ENCODE peak calls at places on chromosomes 11 and 22, in four cellular contexts. W is HepG2, T is A549, Z is GM12878. V is an unnamed sample.

GRCh38 chr11:80831374-80831773 is 1390.5 kb upstream of the TENM4 start:
- DNase-seq in W (no peak), T (no peak), Z (no peak), V (no peak)

GRCh38 chr11:65651589-65652510 is 10.9 kb downstream of the RELA start:
- DNase-seq in Z (no peak), T (no peak), W (no peak), V (peak)

GRCh38 chr11:76241243-76242000 is 35.1 kb upstream of the WNT11 start:
- DNase-seq in T (no peak), W (no peak), Z (no peak), V (no peak)

GRCh38 chr11:8066036-8066910 is 14.7 kb upstream of the TUB start:
- DNase-seq in Z (no peak), W (no peak), T (no peak), V (no peak)

GRCh38 chr11:70805243-70805642 is 406.9 kb downstream of the CTTN start:
- DNase-seq in Z (no peak), W (no peak), T (no peak), V (no peak)

GRCh38 chr11:19370100-19370861 is 129.5 kb upstream of the E2F8 start:
- DNase-seq in Z (no peak), W (no peak), T (no peak), V (no peak)

GRCh38 chr11:23278121-23278520 is 417.8 kb upstream of the CCDC179 start:
- DNase-seq in Z (no peak), W (no peak), T (no peak), V (no peak)

GRCh38 chr22:49016909-49017768 is 810.5 kb downstream of the BRD1 start:
- DNase-seq in T (no peak), W (no peak), Z (no peak), V (no peak)

GRCh38 chr22:46462726-46463371 is 74.6 kb downstream of the CELSR1 start:
- DNase-seq in W (no peak), Z (no peak), T (peak), V (peak)

GRCh38 chr11:34654491-34655334 is 33.8 kb downstream of the EHF start:
- DNase-seq in T (peak), Z (no peak), W (peak), V (peak)

GRCh38 chr11:65102142-65103095 is 6.4 kb downstream of the VPS51 start:
- DNase-seq in Z (no peak), T (no peak), W (no peak), V (no peak)

GRCh38 chr22:27461470-27461869 is 340.1 kb downstream of the MN1 start:
- DNase-seq in T (peak), Z (no peak), W (no peak), V (no peak)

GRCh38 chr11:113255741-113256140 is 58.6 kb upstream of the TTC12 start:
- DNase-seq in Z (no peak), W (no peak), T (no peak), V (no peak)

DNA sequence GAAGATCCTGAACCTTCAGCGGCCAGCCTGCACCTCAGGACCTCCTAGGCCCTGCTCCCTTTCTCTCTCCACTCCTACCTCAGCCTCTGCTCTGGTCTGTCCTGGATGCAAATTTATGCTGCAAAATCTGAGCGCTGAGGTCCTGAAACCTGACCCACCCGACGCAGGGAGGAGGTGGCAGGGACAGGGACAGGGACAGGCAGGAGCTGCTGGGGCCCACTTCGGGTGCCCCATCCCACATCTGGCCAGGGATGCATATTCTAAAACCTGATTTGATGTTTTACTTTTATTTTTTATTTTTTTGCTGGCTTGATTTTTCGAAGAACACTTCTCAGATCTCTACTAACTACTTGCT is 571 bp upstream of the PVALB start:
- DNase-seq in Z (no peak), T (no peak), W (no peak), V (no peak)
- TF ChIP-seq POLR2AphosphoS2 in Z (no peak), T (no peak), W (no peak), V (no peak)

GRCh38 chr11:9691865-9692264 is 28.0 kb downstream of the SWAP70 start:
- DNase-seq in W (no peak), T (no peak), Z (no peak), V (no peak)
- TF ChIP-seq POLR2AphosphoS2 in W (no peak), T (no peak), Z (no peak), V (no peak)

DNA sequence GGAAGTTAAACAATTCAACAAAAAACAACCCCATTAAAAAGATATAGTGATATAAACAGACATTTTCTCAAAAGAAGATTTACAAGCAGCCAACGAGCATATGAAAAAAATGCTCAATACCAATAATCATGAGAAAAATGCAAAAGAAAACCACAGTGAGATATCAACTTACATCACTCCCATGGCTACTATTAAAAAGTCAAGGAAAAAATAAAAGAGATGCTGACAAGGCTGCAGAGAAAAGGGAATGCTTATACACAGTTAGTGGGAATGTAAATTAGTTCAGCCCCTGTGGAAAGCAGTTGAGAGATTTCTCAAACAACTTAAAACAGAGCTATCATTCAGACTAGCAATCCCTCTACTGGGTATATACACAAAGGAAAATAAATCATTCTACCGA is 97.1 kb upstream of the CARD18 start:
- DNase-seq in Z (no peak), T (no peak), W (no peak), V (no peak)
- TF ChIP-seq POLR2AphosphoS2 in Z (no peak), T (no peak), W (no peak), V (no peak)

GRCh38 chr22:18929459-18929858 is 6.6 kb downstream of the PRODH start:
- DNase-seq in Z (no peak), W (no peak), T (no peak), V (no peak)
- TF ChIP-seq POLR2AphosphoS2 in Z (no peak), W (no peak), T (no peak), V (no peak)

DNA sequence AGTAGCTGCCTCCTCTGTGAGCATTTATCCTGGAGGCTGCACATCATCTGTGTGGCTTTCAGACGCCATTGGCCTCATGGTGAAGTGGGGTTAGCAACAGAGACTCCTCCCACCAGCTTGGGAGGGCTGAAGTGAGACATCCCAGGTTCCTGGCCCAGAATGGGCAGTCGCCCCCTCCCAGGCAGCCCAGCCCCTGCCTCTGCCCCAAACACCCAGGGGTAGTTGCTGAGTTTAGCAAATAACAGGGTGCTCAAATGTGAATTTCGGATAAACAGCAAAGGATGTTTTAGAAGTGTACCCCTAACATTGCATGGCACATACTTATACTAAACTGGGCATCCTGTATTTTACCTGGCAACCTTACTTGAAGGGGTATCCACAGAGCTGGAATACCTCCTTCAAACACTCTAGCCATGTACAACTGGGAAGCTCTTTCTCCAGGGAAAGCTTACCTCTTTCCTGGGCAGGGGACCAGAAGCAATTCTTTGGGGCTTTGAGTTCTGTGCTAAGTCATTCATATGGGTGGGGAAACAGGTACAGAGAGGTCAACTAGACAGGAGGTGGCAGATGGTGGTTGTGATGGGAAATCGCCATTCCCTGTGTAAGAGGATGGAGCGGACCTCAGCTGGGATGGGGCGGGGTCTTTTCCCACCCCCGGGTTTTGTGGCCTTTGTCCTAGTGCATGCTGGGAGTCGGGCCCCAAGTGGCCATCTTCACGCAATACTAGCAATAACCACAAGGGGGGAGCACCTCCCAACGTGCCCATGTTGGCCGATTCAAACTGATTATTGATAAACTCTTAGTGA is 19.3 kb downstream of the MTFP1 start:
- DNase-seq in W (peak), T (peak), Z (no peak), V (peak)
- TF ChIP-seq POLR2AphosphoS2 in W (no peak), T (no peak), Z (no peak), V (no peak)

DNA sequence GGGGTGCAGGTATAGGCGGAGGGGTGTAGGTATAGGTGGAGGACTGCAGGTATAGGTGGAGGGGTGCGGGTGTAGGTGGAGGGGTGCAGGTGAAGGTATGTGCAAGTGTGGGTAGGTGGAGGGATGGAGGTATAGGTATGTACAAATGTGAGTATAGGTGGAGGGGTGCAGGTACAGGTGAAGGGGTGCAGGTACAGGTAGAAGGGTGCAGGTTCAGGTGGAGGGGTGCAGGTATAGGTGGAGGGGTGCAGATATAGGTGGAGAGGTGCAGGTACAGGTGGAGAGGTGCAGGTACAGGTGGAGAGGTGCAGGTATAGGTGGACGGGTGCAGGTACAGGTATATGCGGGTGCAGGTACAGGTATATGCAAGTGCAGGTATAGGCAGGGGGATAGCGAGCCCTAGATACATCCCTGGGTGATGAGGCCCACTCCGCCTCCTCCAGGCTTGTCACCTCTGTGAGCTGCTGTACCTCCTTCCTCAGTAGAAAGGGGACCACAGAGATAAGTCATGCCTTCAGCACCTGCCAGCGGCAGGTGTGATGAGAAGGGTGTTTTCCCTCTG is 17.2 kb downstream of the LINC01488 start:
- DNase-seq in Z (no peak), W (no peak), T (no peak), V (no peak)
- TF ChIP-seq POLR2AphosphoS2 in Z (no peak), W (no peak), T (no peak), V (no peak)

GRCh38 chr22:20215742-20216141 is 52.4 kb downstream of the RTN4R start:
- DNase-seq in W (no peak), Z (no peak), T (no peak), V (no peak)

GRCh38 chr22:20212754-20213699 is 55.1 kb downstream of the RTN4R start:
- DNase-seq in W (no peak), Z (no peak), T (no peak), V (no peak)

GRCh38 chr22:20216863-20217499 is 51.1 kb downstream of the RTN4R start:
- DNase-seq in W (no peak), T (no peak), Z (no peak), V (no peak)

GRCh38 chr22:20213833-20214708 is 54.0 kb downstream of the RTN4R start:
- DNase-seq in T (no peak), W (no peak), Z (no peak), V (no peak)

GRCh38 chr22:20214853-20215252 is 53.3 kb downstream of the RTN4R start:
- DNase-seq in W (no peak), Z (no peak), T (no peak), V (no peak)
- TF ChIP-seq POLR2AphosphoS2 in W (no peak), Z (no peak), T (no peak), V (no peak)

GRCh38 chr11:119318240-119319135 is 1.6 kb upstream of the MCAM start:
- DNase-seq in T (no peak), Z (peak), W (peak), V (peak)
- TF ChIP-seq POLR2AphosphoS2 in T (no peak), Z (no peak), W (no peak), V (no peak)

GRCh38 chr22:40043086-40043485 is 48.3 kb downstream of the FAM83F start:
- DNase-seq in W (no peak), Z (no peak), T (no peak), V (no peak)
- TF ChIP-seq POLR2AphosphoS2 in W (no peak), Z (no peak), T (no peak), V (no peak)

GRCh38 chr11:130827697-130828377 is 88.4 kb downstream of the SNX19 start:
- DNase-seq in Z (no peak), W (peak), T (peak), V (peak)
- TF ChIP-seq POLR2AphosphoS2 in Z (no peak), W (no peak), T (no peak), V (no peak)

V was measured in K562.